ENCODE peak calls at places on chromosomes 5 and 9, in four cellular contexts. N is dorsolateral prefrontal cortex; E is NCI-H1092 treated with DMSO at 0.1 percent for 48 hours; O is stimulated activated CD4-positive, alpha-beta T cell treated with anti-CD3 and anti-CD28 coated beads, Interleukin-2, amount 100 ng/mL, for 48 hours. A is an unnamed sample.

GRCh38 chr9:85971731-85972130 is 30.8 kb downstream of the NAA35 start:
- DNase-seq in N (no peak), O (no peak), E (no peak), A (no peak)

GRCh38 chr9:107439991-107440456 is 49.5 kb downstream of the KLF4 start:
- DNase-seq in N (no peak), O (no peak), E (no peak), A (no peak)

GRCh38 chr5:130295235-130295634 is 391.0 kb downstream of the CHSY3 start:
- DNase-seq in E (no peak), O (no peak), N (no peak), A (no peak)

GRCh38 chr5:36494756-36495637 is 111.4 kb upstream of the SLC1A3 start:
- DNase-seq in O (no peak), N (no peak), E (no peak), A (no peak)

GRCh38 chr5:83563631-83564030 is 92.1 kb downstream of the VCAN start:
- DNase-seq in O (no peak), E (no peak), N (no peak), A (no peak)

GRCh38 chr5:168826292-168826725 is 247.1 kb upstream of the PANK3 start:
- DNase-seq in E (no peak), O (no peak), N (no peak), A (no peak)

GRCh38 chr9:20031836-20032235 is 243.0 kb upstream of the SLC24A2 start:
- DNase-seq in N (no peak), E (no peak), O (no peak), A (no peak)

GRCh38 chr5:10753178-10753577 is 7.9 kb downstream of the DAP start:
- DNase-seq in N (no peak), O (no peak), E (no peak), A (no peak)

GRCh38 chr5:151811593-151812321 is 40.0 kb downstream of the G3BP1 start:
- DNase-seq in E (no peak), N (no peak), O (no peak), A (no peak)

GRCh38 chr9:93813221-93813620 is 141.9 kb downstream of the BARX1 start:
- DNase-seq in O (no peak), N (no peak), E (no peak), A (no peak)

GRCh38 chr9:109181284-109181683 is 14.2 kb upstream of the FRRS1L start:
- DNase-seq in E (no peak), N (no peak), O (peak), A (no peak)

GRCh38 chr9:87375397-87376073 is 122.1 kb upstream of the DAPK1 start:
- DNase-seq in O (no peak), E (no peak), N (no peak), A (no peak)

GRCh38 chr9:136058801-136059302 is 36.2 kb downstream of the NACC2 start:
- DNase-seq in O (no peak), N (no peak), E (no peak), A (peak)

GRCh38 chr5:3349704-3350565 is 245.7 kb upstream of the IRX1 start:
- DNase-seq in E (no peak), O (no peak), N (no peak), A (no peak)

GRCh38 chr5:1757511-1757910 is 42.1 kb downstream of the MRPL36 start:
- DNase-seq in E (no peak), N (no peak), O (no peak), A (no peak)